ENCODE peak calls at places on chromosomes 12 and 14, in five cellular contexts. A, V, P, W and L are unnamed samples.

GRCh38 chr12:132185698-132186097 is 41.4 kb downstream of the NOC4L start:
- DNase-seq in W (no peak), V (no peak), P (no peak), A (no peak), L (no peak)

GRCh38 chr12:51846911-51847829 is 1.3 kb downstream of the FIGNL2 start:
- DNase-seq in W (no peak), P (no peak), V (no peak), A (no peak), L (no peak)

GRCh38 chr14:103391048-103391447 is 5.8 kb downstream of the MARK3 start:
- DNase-seq in W (no peak), A (peak), V (no peak), P (peak), L (peak)

GRCh38 chr12:86959766-86960458 is 703.7 kb upstream of the MGAT4C start:
- DNase-seq in V (no peak), P (no peak), A (no peak), W (no peak), L (no peak)

GRCh38 chr12:93197067-93197593 is 180.6 kb upstream of the NUDT4 start:
- DNase-seq in V (no peak), W (no peak), P (no peak), A (no peak), L (no peak)

GRCh38 chr12:63857771-63858670 is 13.5 kb downstream of the SRGAP1 start:
- DNase-seq in W (no peak), V (no peak), P (no peak), A (no peak), L (no peak)

GRCh38 chr12:109900752-109901580 is 892 bp downstream of the TCHP start:
- DNase-seq in P (no peak), A (peak), V (no peak), W (no peak), L (no peak)

GRCh38 chr12:105204916-105205315 is 31.1 kb downstream of the APPL2 start:
- DNase-seq in P (no peak), A (no peak), V (no peak), W (no peak), L (no peak)

GRCh38 chr14:71515520-71515919 is 416.7 kb upstream of the RGS6 start:
- DNase-seq in P (no peak), A (no peak), W (no peak), V (no peak), L (no peak)

GRCh38 chr12:6267007-6267721 is 43.3 kb upstream of the PLEKHG6 start:
- DNase-seq in W (no peak), P (no peak), V (no peak), A (no peak), L (no peak)

GRCh38 chr14:90263748-90264449 is 7.5 kb downstream of the PSMC1 start:
- DNase-seq in V (no peak), P (no peak), W (no peak), A (no peak), L (no peak)

GRCh38 chr12:131559517-131560516 is 151.1 kb upstream of the SFSWAP start:
- DNase-seq in W (no peak), A (peak), P (no peak), V (no peak), L (no peak)

GRCh38 chr12:129927316-129927900 is 23.6 kb upstream of the TMEM132D start:
- DNase-seq in V (no peak), P (no peak), W (no peak), A (no peak), L (no peak)

GRCh38 chr14:105840266-105841021 is 314.1 kb downstream of the TMEM121 start:
- DNase-seq in P (no peak), W (no peak), A (no peak), V (no peak), L (no peak)

GRCh38 chr12:19298837-19299605 is 140.3 kb upstream of the AEBP2 start:
- DNase-seq in W (no peak), A (no peak), V (no peak), P (no peak), L (no peak)

GRCh38 chr12:109915171-109916040 is 15.3 kb downstream of the TCHP start:
- DNase-seq in P (no peak), A (no peak), W (no peak), V (no peak), L (no peak)

GRCh38 chr12:12608557-12608957 is 3.1 kb upstream of the CREBL2 start:
- DNase-seq in V (no peak), A (peak), W (peak), P (peak), L (peak)

GRCh38 chr14:104460920-104461651 is 118.5 kb upstream of the C14orf180 start:
- DNase-seq in V (no peak), P (no peak), A (no peak), W (no peak), L (no peak)

GRCh38 chr14:89327771-89328212 is 89.2 kb downstream of the FOXN3 start:
- DNase-seq in W (no peak), V (no peak), A (no peak), P (no peak), L (no peak)

GRCh38 chr14:80519002-80519401 is 307.7 kb upstream of the DIO2 start:
- DNase-seq in A (no peak), V (no peak), P (no peak), W (no peak), L (no peak)

GRCh38 chr12:91326043-91327027 is 143.7 kb upstream of the DCN start:
- DNase-seq in P (peak), A (peak), V (no peak), W (no peak), L (peak)

GRCh38 chr14:56422703-56423213 is 156.8 kb upstream of the TMEM260 start:
- DNase-seq in A (peak), W (no peak), P (peak), V (no peak), L (peak)

GRCh38 chr12:124332068-124332672 is 37.3 kb downstream of the RFLNA start:
- DNase-seq in P (no peak), W (no peak), A (peak), V (no peak), L (peak)

GRCh38 chr12:124535066-124535740 is 32.2 kb downstream of the NCOR2 start:
- DNase-seq in P (no peak), A (no peak), W (no peak), V (no peak), L (no peak)

GRCh38 chr14:34699873-34700621 is 14.3 kb downstream of the CFL2 start:
- DNase-seq in A (no peak), P (peak), V (no peak), W (no peak), L (peak)

GRCh38 chr14:38199076-38199475 is 8.6 kb upstream of the SSTR1 start:
- DNase-seq in A (no peak), P (no peak), W (no peak), V (no peak), L (no peak)

GRCh38 chr12:55822228-55822627 is 4.4 kb downstream of the ORMDL2 start:
- DNase-seq in W (no peak), V (no peak), A (no peak), P (peak), L (peak)

GRCh38 chr14:34013714-34014055 is 62.8 kb upstream of the EGLN3 start:
- DNase-seq in P (no peak), W (no peak), V (no peak), A (no peak), L (no peak)

GRCh38 chr14:105168979-105169507 is 467 bp upstream of the JAG2 start:
- DNase-seq in A (peak), V (no peak), P (no peak), W (no peak), L (peak)

GRCh38 chr12:88993655-88994054 is 358.6 kb downstream of the DUSP6 start:
- DNase-seq in V (no peak), W (no peak), P (peak), A (peak), L (peak)

GRCh38 chr14:58947816-58948440 is 240.5 kb upstream of the DAAM1 start:
- DNase-seq in A (no peak), W (no peak), V (no peak), P (no peak), L (no peak)

GRCh38 chr12:104877107-104877705 is 80.9 kb downstream of the SLC41A2 start:
- DNase-seq in W (no peak), V (no peak), A (peak), P (no peak), L (peak)

GRCh38 chr14:22465201-22465835 is 123.7 kb downstream of the DAD1 start:
- DNase-seq in P (no peak), W (no peak), A (no peak), V (no peak), L (no peak)

GRCh38 chr14:39107624-39108023 is 4.6 kb upstream of the SEC23A start:
- DNase-seq in W (no peak), A (peak), P (peak), V (no peak), L (peak)

GRCh38 chr12:130186631-130187269 is 24.5 kb downstream of the FZD10 start:
- DNase-seq in W (no peak), A (no peak), V (no peak), P (no peak), L (peak)

GRCh38 chr14:65069874-65070709 is 32.2 kb downstream of the MAX start:
- DNase-seq in W (no peak), P (no peak), A (no peak), V (no peak), L (no peak)

GRCh38 chr14:93156693-93157369 is 27.9 kb downstream of the MOAP1 start:
- DNase-seq in A (no peak), W (no peak), P (no peak), V (no peak), L (no peak)

GRCh38 chr14:105387530-105387922 is 10.8 kb upstream of the TEX22 start:
- DNase-seq in P (no peak), V (no peak), A (no peak), W (no peak), L (no peak)

GRCh38 chr14:78933948-78934524 is 763.9 kb downstream of the NRXN3 start:
- DNase-seq in A (peak), P (peak), V (no peak), W (no peak), L (peak)

DNA sequence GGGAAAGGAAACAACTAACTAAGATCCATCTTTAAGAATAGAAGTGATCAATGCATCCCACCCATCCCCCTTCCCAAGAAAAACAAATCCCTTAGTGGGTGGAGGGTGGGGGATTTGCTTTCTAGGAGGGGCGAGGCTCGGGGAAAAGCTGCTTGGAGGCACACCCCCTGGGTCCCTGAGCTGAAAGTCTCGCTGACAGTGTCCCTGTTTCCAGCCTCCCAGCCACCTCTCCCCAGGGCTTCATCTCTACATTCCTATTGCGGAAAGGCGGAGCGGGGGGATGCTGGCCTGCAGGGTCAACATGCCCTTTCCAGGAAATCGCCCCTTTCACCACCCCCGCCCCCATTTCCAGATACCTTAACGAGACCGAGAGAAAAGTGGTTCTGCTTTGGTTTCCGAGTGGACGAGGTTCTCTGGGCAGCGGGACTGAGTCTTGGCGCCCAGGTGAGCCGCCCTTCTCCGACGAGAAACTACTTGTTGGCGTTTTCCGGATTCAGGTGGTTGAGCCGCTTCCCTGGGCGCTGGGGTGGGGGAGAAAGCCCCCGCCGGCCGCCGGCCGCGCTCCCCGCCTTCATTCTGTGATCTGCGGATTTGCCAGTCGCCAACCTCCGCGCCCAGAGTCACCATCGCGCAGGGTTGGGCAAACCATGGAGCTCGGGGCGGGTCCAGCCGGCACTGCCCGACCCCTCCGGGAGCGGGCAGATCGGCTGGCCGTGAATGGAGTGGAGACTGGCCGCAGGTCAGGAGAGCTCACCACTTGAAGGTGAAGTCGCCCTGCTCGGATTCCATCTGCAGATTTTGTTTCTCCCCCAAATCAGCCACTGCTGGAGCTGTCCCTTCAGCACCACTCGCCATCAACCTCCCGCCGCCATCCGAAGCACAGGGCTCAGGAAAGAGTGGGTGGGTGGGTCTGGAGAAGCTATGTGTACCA is 523 bp downstream of the KCNC2 start:
- DNase-seq in P (no peak), A (peak), W (no peak), V (no peak), L (no peak)
- TF ChIP-seq HDAC2 in P (no peak), A (no peak), W (no peak), V (peak), L (no peak)

GRCh38 chr14:76391981-76392690 is 16.2 kb downstream of the ESRRB start:
- DNase-seq in A (no peak), P (no peak), W (no peak), V (no peak), L (no peak)

GRCh38 chr14:76394569-76394968 is 18.6 kb downstream of the ESRRB start:
- DNase-seq in A (no peak), P (no peak), V (no peak), W (no peak), L (no peak)

GRCh38 chr14:76395161-76395560 is 19.2 kb downstream of the ESRRB start:
- DNase-seq in P (no peak), A (no peak), W (no peak), V (no peak), L (no peak)

DNA sequence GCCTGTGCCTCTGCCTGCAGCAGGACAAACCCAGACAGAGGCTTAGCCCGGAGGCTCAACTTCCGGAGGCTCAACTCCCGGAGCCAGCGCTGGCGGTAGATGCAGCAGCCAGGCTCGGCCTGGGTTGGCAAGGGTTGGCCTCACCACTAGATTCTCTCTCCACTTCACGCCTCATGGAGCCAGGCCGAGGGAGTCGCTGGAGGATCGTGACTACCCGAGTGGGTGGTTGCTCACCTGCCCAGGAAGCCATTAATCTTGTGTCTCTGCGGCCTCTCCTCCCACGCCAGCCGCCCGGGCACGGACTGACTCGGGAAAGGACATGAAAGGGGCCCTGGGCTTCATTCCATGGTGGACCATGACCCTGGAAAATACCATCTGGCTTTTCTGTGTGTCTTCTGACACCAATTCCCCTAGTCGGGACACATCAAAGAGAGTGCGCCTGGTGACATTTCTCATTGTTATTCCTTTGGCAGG is 20.8 kb downstream of the ESRRB start:
- DNase-seq in V (no peak), W (no peak), P (peak), A (no peak), L (no peak)
- TF ChIP-seq RFX5 in V (no peak), W (no peak), P (no peak), A (no peak), L (no peak)

DNA sequence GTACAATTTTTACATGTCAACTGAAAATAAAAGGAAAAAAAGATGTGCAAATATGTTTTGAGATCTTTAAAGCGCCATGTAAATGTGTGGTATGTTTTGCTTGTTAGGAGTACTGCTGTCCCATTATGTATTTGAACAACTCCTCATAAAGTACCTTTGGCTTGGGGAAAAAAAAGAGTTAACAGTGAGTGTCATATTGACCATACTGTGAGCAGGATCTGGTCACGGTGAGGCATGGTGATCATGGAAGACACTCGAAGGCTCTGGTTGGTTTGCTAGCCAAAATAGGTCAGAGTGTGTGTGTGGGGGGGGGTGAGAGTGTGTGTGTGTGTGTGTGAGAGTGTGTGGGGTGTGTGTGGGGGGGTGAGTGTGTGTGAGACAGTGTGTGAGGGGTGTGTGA is 10.1 kb upstream of the FBXL14 start:
- DNase-seq in A (no peak), P (no peak), W (no peak), V (no peak), L (no peak)
- TF ChIP-seq HDAC2 in A (no peak), P (no peak), W (no peak), V (no peak), L (no peak)

GRCh38 chr12:48998497-48999353 is 450 bp downstream of the DDN start:
- DNase-seq in P (no peak), V (no peak), W (no peak), A (no peak), L (peak)

GRCh38 chr12:48997719-48998496 is 1.3 kb downstream of the DDN start:
- DNase-seq in A (peak), V (no peak), P (no peak), W (no peak), L (peak)

GRCh38 chr12:48995061-48995879 is 3.9 kb downstream of the DDN start:
- DNase-seq in V (no peak), A (peak), W (no peak), P (peak), L (peak)

GRCh38 chr12:48999371-49000131 is at the start of gene DDN:
- DNase-seq in V (no peak), A (peak), P (no peak), W (no peak), L (no peak)

GRCh38 chr12:48996794-48997718 is 2.1 kb downstream of the DDN start:
- DNase-seq in V (no peak), W (no peak), P (peak), A (peak), L (peak)
- TF ChIP-seq RFX5 in V (no peak), W (no peak), P (no peak), A (no peak), L (no peak)

GRCh38 chr12:57762463-57762862 is 4.4 kb downstream of the CYP27B1 start:
- DNase-seq in W (no peak), P (no peak), V (no peak), A (no peak), L (no peak)
- TF ChIP-seq HDAC2 in W (no peak), P (no peak), V (no peak), A (no peak), L (no peak)

DNA sequence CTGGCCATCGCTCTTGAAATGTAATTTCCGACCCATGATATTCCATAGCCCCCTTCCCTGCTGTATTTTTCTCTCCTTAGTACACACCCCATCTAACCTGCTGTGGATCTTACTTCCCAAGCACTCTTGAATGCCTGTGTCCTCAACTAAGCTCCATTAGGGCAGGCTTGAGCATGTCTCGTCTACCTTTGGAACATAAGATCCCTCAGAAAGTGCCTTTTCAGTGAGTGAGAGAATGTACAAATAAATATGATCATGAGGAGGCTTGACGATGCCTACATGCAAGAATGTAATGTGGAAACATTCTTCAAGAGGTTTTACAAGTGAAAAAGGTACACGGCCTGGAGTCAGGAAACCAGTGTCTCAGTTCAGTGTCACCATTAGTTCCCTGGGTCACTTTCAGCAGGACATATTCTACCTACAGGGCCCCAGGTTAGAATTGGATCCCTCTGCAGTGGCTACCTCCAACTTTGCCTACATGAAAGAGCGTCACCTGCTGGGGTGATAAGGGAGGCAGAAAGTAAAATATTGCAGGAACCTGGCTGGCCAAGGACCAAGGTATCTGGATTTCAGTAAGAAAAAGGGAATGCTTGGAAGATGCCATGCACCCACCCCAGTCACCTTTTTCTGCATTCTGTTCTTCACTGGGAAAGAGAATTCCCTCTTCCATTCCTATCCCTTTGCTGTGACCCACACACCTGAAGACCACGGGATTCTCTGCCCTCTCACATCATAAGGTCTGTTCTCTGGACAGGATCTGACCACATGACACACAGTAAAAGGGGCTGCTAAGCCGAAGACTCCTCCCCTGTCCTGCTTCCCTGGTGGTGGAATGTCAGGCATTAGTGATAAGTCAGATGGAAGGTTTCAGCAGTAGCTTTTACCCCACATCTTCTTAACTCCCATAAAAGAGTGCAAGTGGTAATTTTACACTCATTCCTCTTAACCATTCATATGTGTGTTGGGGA is 24.6 kb upstream of the SERPINA1 start:
- DNase-seq in A (no peak), V (no peak), P (peak), W (no peak), L (no peak)
- TF ChIP-seq RFX5 in A (no peak), V (no peak), P (no peak), W (no peak), L (no peak)